ENCODE peak calls at places on chromosomes 12 and 14, in six cellular contexts. F, V, Y, K, B and Z are unnamed samples.

GRCh38 chr14:80304125-80304766 is 92.9 kb upstream of the DIO2 start:
- DNase-seq in K (no peak), Y (no peak), F (no peak), B (no peak), V (no peak), Z (peak; percentile 54)

GRCh38 chr14:90281261-90281660 is 24.9 kb downstream of the PSMC1 start:
- DNase-seq in F (no peak), V (no peak), K (no peak), B (no peak), Y (no peak), Z (peak; percentile 60)

GRCh38 chr12:83378186-83378727 is 691.6 kb downstream of the TMTC2 start:
- DNase-seq in V (peak; percentile 19), B (no peak), Y (no peak), K (no peak), F (no peak), Z (no peak)

GRCh38 chr12:115806000-115806399 is 471.5 kb downstream of the MED13L start:
- DNase-seq in K (no peak), V (no peak), Y (no peak), B (no peak), F (no peak), Z (no peak)

GRCh38 chr12:2244013-2244861 is 191.4 kb downstream of the CACNA1C start:
- DNase-seq in K (no peak), F (no peak), V (peak; percentile 69), B (no peak), Y (no peak), Z (peak; percentile 92)

GRCh38 chr14:94079891-94080605 is 954 bp downstream of the DDX24 start:
- DNase-seq in F (no peak), Y (peak; percentile 15), V (no peak), B (no peak), K (no peak), Z (peak; percentile 11)

GRCh38 chr12:77401480-77402105 is 336.2 kb upstream of the E2F7 start:
- DNase-seq in V (no peak), F (no peak), Y (no peak), B (no peak), K (no peak), Z (no peak)

GRCh38 chr14:104263671-104264358 is 125.4 kb downstream of the KIF26A start:
- DNase-seq in B (no peak), K (no peak), F (no peak), V (no peak), Y (no peak), Z (no peak)

GRCh38 chr14:77912754-77913556 is 113.0 kb downstream of the ADCK1 start:
- DNase-seq in V (no peak), F (no peak), K (no peak), B (no peak), Y (no peak), Z (no peak)

GRCh38 chr12:87157791-87158190 is 871.4 kb downstream of the C12orf50 start:
- DNase-seq in K (no peak), B (no peak), Y (no peak), F (no peak), V (no peak), Z (peak; percentile 92)

GRCh38 chr14:22588419-22589095 is 467 bp downstream of the DAD1 start:
- DNase-seq in B (no peak), K (peak; percentile 31), F (no peak), Y (peak; percentile 24), V (no peak), Z (peak; percentile 50)

GRCh38 chr14:104030958-104031357 is 54.5 kb upstream of the ASPG start:
- DNase-seq in F (no peak), K (no peak), B (no peak), V (no peak), Y (no peak), Z (no peak)

GRCh38 chr12:12745576-12746211 is 28.5 kb downstream of the CDKN1B start:
- DNase-seq in B (no peak), F (no peak), K (no peak), V (no peak), Y (no peak), Z (no peak)

GRCh38 chr14:21191809-21192446 is 36.1 kb upstream of the OR5AU1 start:
- DNase-seq in V (peak; percentile 77), Y (peak; percentile 85), F (peak; percentile 79), B (no peak), K (peak; percentile 53), Z (peak; percentile 50)

GRCh38 chr12:58310368-58310767 is 369.0 kb downstream of the ATP23 start:
- DNase-seq in K (no peak), Y (no peak), V (no peak), F (no peak), B (no peak), Z (peak; percentile 70)

GRCh38 chr12:121668750-121669524 is 517 bp downstream of the MORN3 start:
- DNase-seq in Y (peak; percentile 81), B (no peak), K (peak; percentile 51), F (peak; percentile 46), V (no peak), Z (peak; percentile 66)

GRCh38 chr12:25455696-25456095 is 97.4 kb downstream of the LMNTD1 start:
- DNase-seq in Y (no peak), F (no peak), K (no peak), V (no peak), B (no peak), Z (no peak)

GRCh38 chr14:75009176-75009575 is 6.5 kb downstream of the EIF2B2 start:
- DNase-seq in K (no peak), V (no peak), B (no peak), Y (no peak), F (no peak), Z (no peak)

GRCh38 chr12:109113661-109114321 is 2.6 kb upstream of the ACACB start:
- DNase-seq in V (no peak), F (no peak), B (no peak), Y (no peak), K (no peak), Z (peak; percentile 22)

GRCh38 chr12:26867084-26867483 is 34.1 kb upstream of the ITPR2 start:
- DNase-seq in K (no peak), F (no peak), V (no peak), Y (no peak), B (no peak), Z (no peak)

GRCh38 chr14:63383776-63384367 is 65.1 kb upstream of the GPHB5 start:
- DNase-seq in B (no peak), Y (peak; percentile 24), K (no peak), F (no peak), V (no peak), Z (no peak)

GRCh38 chr12:54037360-54038259 is 4.8 kb downstream of the HOXC5 start:
- DNase-seq in V (no peak), B (no peak), F (no peak), K (no peak), Y (no peak), Z (no peak)

GRCh38 chr14:100278702-100279101 is 27.5 kb downstream of the SLC25A29 start:
- DNase-seq in F (no peak), V (peak; percentile 40), K (no peak), Y (no peak), B (no peak), Z (peak; percentile 69)

GRCh38 chr12:77894548-77894947 is 63.9 kb downstream of the NAV3 start:
- DNase-seq in V (no peak), F (no peak), K (peak; percentile 6), B (no peak), Y (no peak), Z (no peak)

GRCh38 chr12:103495158-103495782 is 498 bp downstream of the C12orf42 start:
- DNase-seq in V (no peak), B (no peak), Y (peak; percentile 82), F (peak; percentile 74), K (no peak), Z (no peak)

GRCh38 chr14:26138764-26139445 is 458.9 kb downstream of the NOVA1 start:
- DNase-seq in B (no peak), F (no peak), Y (no peak), V (no peak), K (peak; percentile 5), Z (no peak)

GRCh38 chr12:53757095-53757770 is 5.5 kb upstream of the CISTR start:
- DNase-seq in B (peak; percentile 35), F (peak; percentile 86), K (peak; percentile 92), Y (peak; percentile 96), V (peak; percentile 43), Z (peak; percentile 52)

GRCh38 chr14:53432378-53432802 is 279.3 kb upstream of the DDHD1 start:
- DNase-seq in Y (no peak), B (no peak), K (peak; percentile 56), V (peak; percentile 62), F (peak; percentile 2), Z (peak; percentile 66)

GRCh38 chr12:1531160-1531653 is 63.2 kb downstream of the FBXL14 start:
- DNase-seq in F (no peak), B (no peak), K (no peak), Y (no peak), V (no peak), Z (peak; percentile 65)

GRCh38 chr12:1859643-1860042 is 39.3 kb downstream of the LRTM2 start:
- DNase-seq in Y (no peak), B (no peak), V (no peak), F (no peak), K (no peak), Z (peak; percentile 29)

GRCh38 chr12:118979763-118980406 is 1.5 kb upstream of the SRRM4 start:
- DNase-seq in B (peak; percentile 18), K (peak; percentile 52), F (peak; percentile 13), Y (peak; percentile 47), V (peak; percentile 37), Z (peak; percentile 4)

GRCh38 chr14:24329736-24330135 is 5.1 kb downstream of the ADCY4 start:
- DNase-seq in K (no peak), V (no peak), F (peak; percentile 35), Y (peak; percentile 85), B (no peak), Z (no peak)

GRCh38 chr14:92688434-92689375 is 59.7 kb downstream of the LGMN start:
- DNase-seq in Y (no peak), V (peak; percentile 38), K (no peak), B (no peak), F (no peak), Z (no peak)

GRCh38 chr14:57031474-57031873 is 221.2 kb upstream of the OTX2 start:
- DNase-seq in F (no peak), B (no peak), Y (no peak), K (no peak), V (no peak), Z (no peak)

GRCh38 chr12:59600174-59600573 is 4.3 kb downstream of the SLC16A7 start:
- DNase-seq in K (no peak), V (no peak), Y (no peak), B (no peak), F (no peak), Z (peak; percentile 53)

GRCh38 chr14:49594347-49595089 is 4.2 kb upstream of the LRR1 start:
- DNase-seq in F (no peak), V (no peak), B (no peak), Y (no peak), K (no peak), Z (peak; percentile 62)

GRCh38 chr14:78673845-78674244 is 503.7 kb downstream of the NRXN3 start:
- DNase-seq in V (no peak), B (no peak), K (no peak), F (no peak), Y (no peak), Z (no peak)

GRCh38 chr14:100486025-100486828 is 101.0 kb downstream of the BEGAIN start:
- DNase-seq in K (peak; percentile 56), V (peak; percentile 57), B (peak; percentile 18), Y (peak; percentile 82), F (peak; percentile 59), Z (peak; percentile 93)

GRCh38 chr14:104865069-104865630 is at the start of gene CEP170B:
- DNase-seq in Y (no peak), B (no peak), V (peak; percentile 58), F (peak; percentile 53), K (peak; percentile 72), Z (peak; percentile 85)

GRCh38 chr12:94426049-94426448 is 33.6 kb downstream of the CEP83 start:
- DNase-seq in Y (no peak), F (no peak), V (no peak), K (no peak), B (no peak), Z (no peak)